ENCODE peak calls at places on chromosome 12, in five cellular contexts. One of them, this sample, is unnamed.

GRCh38 chr12:31246470-31246850 is 79.5 kb downstream of the SINHCAF start:
- DNase-seq in K562: no peak
- DNase-seq in HCT116: no peak
- DNase-seq in GM12878: no peak
- DNase-seq in SK-N-SH: no peak
- DNase-seq in this sample: peak

GRCh38 chr12:33628087-33628486 is 188.5 kb upstream of the SYT10 start:
- DNase-seq in K562: peak
- DNase-seq in GM12878: no peak
- DNase-seq in SK-N-SH: no peak
- DNase-seq in HCT116: no peak
- DNase-seq in this sample: peak

GRCh38 chr12:119574255-119574654 is 19.3 kb upstream of the TMEM233 start:
- DNase-seq in K562: no peak
- DNase-seq in SK-N-SH: no peak
- DNase-seq in HCT116: no peak
- DNase-seq in GM12878: no peak
- DNase-seq in this sample: no peak

GRCh38 chr12:130955238-130955816 is 1.6 kb downstream of the ADGRD1 start:
- DNase-seq in HCT116: no peak
- DNase-seq in SK-N-SH: no peak
- DNase-seq in GM12878: no peak
- DNase-seq in K562: no peak
- DNase-seq in this sample: no peak

GRCh38 chr12:100339071-100339470 is 17.8 kb upstream of the SLC17A8 start:
- DNase-seq in HCT116: no peak
- DNase-seq in GM12878: no peak
- DNase-seq in K562: no peak
- DNase-seq in SK-N-SH: no peak
- DNase-seq in this sample: no peak

GRCh38 chr12:16606936-16607335 is 974 bp upstream of the LMO3 start:
- DNase-seq in GM12878: no peak
- DNase-seq in HCT116: no peak
- DNase-seq in K562: no peak
- DNase-seq in SK-N-SH: no peak
- DNase-seq in this sample: no peak

GRCh38 chr12:117231750-117232149 is 41.5 kb upstream of the FBXO21 start:
- DNase-seq in GM12878: no peak
- DNase-seq in K562: peak
- DNase-seq in SK-N-SH: no peak
- DNase-seq in HCT116: peak
- DNase-seq in this sample: no peak

GRCh38 chr12:117907108-117907689 is 61.6 kb downstream of the KSR2 start:
- DNase-seq in GM12878: no peak
- DNase-seq in HCT116: no peak
- DNase-seq in K562: no peak
- DNase-seq in SK-N-SH: no peak
- DNase-seq in this sample: no peak

GRCh38 chr12:48061943-48062719 is 43.7 kb downstream of the SENP1 start:
- DNase-seq in GM12878: no peak
- DNase-seq in SK-N-SH: no peak
- DNase-seq in K562: no peak
- DNase-seq in HCT116: no peak
- DNase-seq in this sample: peak

GRCh38 chr12:98060421-98060820 is 455.0 kb upstream of the TMPO start:
- DNase-seq in K562: no peak
- DNase-seq in SK-N-SH: no peak
- DNase-seq in GM12878: no peak
- DNase-seq in HCT116: no peak
- DNase-seq in this sample: no peak

GRCh38 chr12:42859612-42860011 is 270.1 kb upstream of the PRICKLE1 start:
- DNase-seq in GM12878: no peak
- DNase-seq in HCT116: no peak
- DNase-seq in K562: no peak
- DNase-seq in SK-N-SH: no peak
- DNase-seq in this sample: no peak

GRCh38 chr12:88108021-88108420 is 33.9 kb downstream of the CEP290 start:
- DNase-seq in SK-N-SH: no peak
- DNase-seq in K562: no peak
- DNase-seq in HCT116: no peak
- DNase-seq in GM12878: no peak
- DNase-seq in this sample: no peak

GRCh38 chr12:63844391-63845341 is at the start of gene SRGAP1:
- DNase-seq in K562: peak
- DNase-seq in SK-N-SH: peak
- DNase-seq in GM12878: no peak
- DNase-seq in HCT116: no peak
- DNase-seq in this sample: peak

GRCh38 chr12:31756977-31757420 is 28.2 kb upstream of the AMN1 start:
- DNase-seq in HCT116: peak
- DNase-seq in K562: peak
- DNase-seq in SK-N-SH: no peak
- DNase-seq in GM12878: no peak
- DNase-seq in this sample: no peak

GRCh38 chr12:32106517-32107366 is at the start of gene BICD1:
- DNase-seq in HCT116: peak
- DNase-seq in GM12878: peak
- DNase-seq in K562: peak
- DNase-seq in SK-N-SH: peak
- DNase-seq in this sample: peak

DNA sequence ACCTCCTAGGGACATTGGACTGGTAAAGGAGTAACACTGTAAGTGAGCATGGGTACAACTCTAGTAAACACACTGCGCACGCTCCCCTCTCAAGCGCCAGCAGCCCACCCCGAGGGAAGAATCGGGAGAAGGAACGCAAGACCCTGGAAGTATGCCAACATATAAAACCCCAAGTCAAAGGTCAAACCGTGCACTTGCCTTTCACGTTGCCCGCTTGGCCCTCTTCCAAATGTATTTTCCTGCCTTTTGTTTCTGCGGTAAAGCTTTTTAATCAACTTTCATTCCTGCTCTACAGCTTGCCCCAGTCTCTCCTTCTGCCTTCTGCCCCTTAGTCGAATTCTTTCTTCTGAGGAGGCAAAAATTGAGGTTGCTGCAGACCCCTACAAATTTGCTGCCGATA is 17.6 kb upstream of the CHST11 start:
- DNase-seq in HCT116: no peak
- DNase-seq in GM12878: no peak
- DNase-seq in SK-N-SH: no peak
- DNase-seq in K562: no peak
- DNase-seq in this sample: no peak
- TF ChIP-seq JUND in HCT116: no peak
- TF ChIP-seq JUND in GM12878: no peak
- TF ChIP-seq JUND in SK-N-SH: no peak
- TF ChIP-seq JUND in K562: no peak
- TF ChIP-seq JUND in this sample: no peak

GRCh38 chr12:50589650-50590435 is 85.1 kb downstream of the DIP2B start:
- DNase-seq in HCT116: no peak
- DNase-seq in GM12878: no peak
- DNase-seq in SK-N-SH: no peak
- DNase-seq in K562: peak
- DNase-seq in this sample: no peak
- TF ChIP-seq JUND in HCT116: no peak
- TF ChIP-seq JUND in GM12878: no peak
- TF ChIP-seq JUND in SK-N-SH: peak
- TF ChIP-seq JUND in K562: peak
- TF ChIP-seq JUND in this sample: no peak

GRCh38 chr12:94458882-94459772 is 540 bp downstream of the CEP83 start:
- DNase-seq in GM12878: no peak
- DNase-seq in SK-N-SH: peak
- DNase-seq in K562: peak
- DNase-seq in HCT116: peak
- DNase-seq in this sample: peak
- TF ChIP-seq JUND in GM12878: no peak
- TF ChIP-seq JUND in SK-N-SH: no peak
- TF ChIP-seq JUND in K562: no peak
- TF ChIP-seq JUND in HCT116: no peak
- TF ChIP-seq JUND in this sample: no peak

DNA sequence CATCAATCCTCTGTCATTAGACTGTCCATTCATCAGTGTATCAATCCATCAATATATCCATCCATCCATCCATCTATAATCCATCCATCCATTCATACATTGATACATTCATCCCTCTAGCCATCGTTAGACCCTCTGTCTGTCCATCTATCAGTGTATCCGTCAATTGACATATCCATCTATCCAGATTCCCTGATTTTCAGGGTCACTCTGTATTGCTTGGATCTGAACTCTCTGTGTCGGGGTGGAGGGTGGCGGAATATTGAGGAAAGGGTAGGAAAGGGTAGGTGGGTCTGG is 17.1 kb downstream of the SDSL start:
- DNase-seq in SK-N-SH: no peak
- DNase-seq in K562: no peak
- DNase-seq in GM12878: no peak
- DNase-seq in HCT116: no peak
- DNase-seq in this sample: no peak
- TF ChIP-seq JUND in SK-N-SH: no peak
- TF ChIP-seq JUND in K562: no peak
- TF ChIP-seq JUND in GM12878: no peak
- TF ChIP-seq JUND in HCT116: no peak
- TF ChIP-seq JUND in this sample: no peak

GRCh38 chr12:113424915-113425823 is 3.0 kb downstream of the SDSL start:
- DNase-seq in GM12878: no peak
- DNase-seq in K562: peak
- DNase-seq in SK-N-SH: peak
- DNase-seq in HCT116: no peak
- DNase-seq in this sample: peak
- TF ChIP-seq JUND in GM12878: no peak
- TF ChIP-seq JUND in K562: no peak
- TF ChIP-seq JUND in SK-N-SH: no peak
- TF ChIP-seq JUND in HCT116: no peak
- TF ChIP-seq JUND in this sample: no peak

GRCh38 chr12:124432376-124432775 is 135.0 kb downstream of the NCOR2 start:
- DNase-seq in K562: no peak
- DNase-seq in HCT116: no peak
- DNase-seq in GM12878: no peak
- DNase-seq in SK-N-SH: no peak
- DNase-seq in this sample: no peak
- TF ChIP-seq JUND in K562: no peak
- TF ChIP-seq JUND in HCT116: no peak
- TF ChIP-seq JUND in GM12878: no peak
- TF ChIP-seq JUND in SK-N-SH: no peak
- TF ChIP-seq JUND in this sample: no peak

GRCh38 chr12:61348871-61349270 is 911.3 kb upstream of the USP15 start:
- DNase-seq in SK-N-SH: no peak
- DNase-seq in GM12878: no peak
- DNase-seq in HCT116: no peak
- DNase-seq in K562: no peak
- DNase-seq in this sample: no peak
- TF ChIP-seq JUND in SK-N-SH: no peak
- TF ChIP-seq JUND in GM12878: no peak
- TF ChIP-seq JUND in HCT116: no peak
- TF ChIP-seq JUND in K562: no peak
- TF ChIP-seq JUND in this sample: no peak

DNA sequence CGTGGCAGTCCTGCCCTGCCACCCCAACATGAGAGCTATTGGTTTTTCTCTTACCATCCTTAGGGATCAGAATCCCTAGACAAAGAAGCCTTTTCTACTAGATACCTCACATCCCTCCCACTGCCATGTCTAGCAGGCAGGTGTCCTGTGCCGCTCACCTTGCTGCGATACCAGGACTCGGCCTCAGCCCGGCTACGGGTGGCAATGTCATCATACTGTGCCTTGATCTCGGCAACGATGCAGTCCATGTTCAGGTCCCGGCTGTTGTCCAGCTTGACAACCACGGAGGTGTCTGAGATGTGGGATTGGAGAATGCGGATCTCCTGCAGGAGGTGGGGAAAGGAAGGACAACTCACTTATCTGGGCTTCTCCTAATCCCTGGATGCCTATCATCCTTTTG is 4.5 kb downstream of the KRT83 start:
- DNase-seq in K562: no peak
- DNase-seq in GM12878: no peak
- DNase-seq in SK-N-SH: no peak
- DNase-seq in HCT116: no peak
- DNase-seq in this sample: no peak
- TF ChIP-seq JUND in K562: no peak
- TF ChIP-seq JUND in GM12878: no peak
- TF ChIP-seq JUND in SK-N-SH: no peak
- TF ChIP-seq JUND in HCT116: no peak
- TF ChIP-seq JUND in this sample: no peak

DNA sequence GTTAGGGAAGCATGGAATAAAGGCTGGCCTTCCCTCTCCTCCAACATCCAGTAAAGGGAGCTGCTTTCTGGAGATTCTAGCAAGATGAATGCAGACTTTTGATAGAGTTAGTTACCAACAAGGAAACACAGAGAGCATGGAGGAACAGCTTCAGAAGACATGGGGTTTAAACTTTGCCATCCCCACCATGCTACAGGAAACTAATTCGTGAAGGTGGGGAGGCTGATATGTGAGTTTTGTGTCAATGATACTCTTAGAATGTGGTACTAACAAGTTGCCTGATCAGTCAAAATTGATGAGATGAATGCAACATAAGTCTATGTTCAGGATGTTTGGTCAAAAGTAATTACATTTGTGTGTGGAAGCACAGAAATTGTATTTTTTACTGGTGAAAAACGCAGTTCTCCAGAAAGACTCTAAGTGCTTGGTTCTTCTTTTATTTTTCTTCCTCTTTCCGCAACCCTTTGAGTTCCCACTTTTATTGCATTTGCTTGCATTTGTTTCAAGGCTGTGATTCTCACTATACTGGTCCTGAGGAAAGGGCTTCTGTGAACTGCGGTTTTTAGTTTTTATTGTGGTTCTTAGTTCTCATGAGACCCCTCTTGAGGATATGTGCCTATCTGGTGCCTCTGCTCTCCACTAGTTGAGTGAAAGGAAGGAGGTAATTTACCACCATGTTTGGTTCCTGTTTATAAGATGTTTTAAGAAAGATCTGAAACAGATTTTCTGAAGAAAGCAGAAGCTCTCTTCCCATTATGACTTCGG is at the start of gene CLEC4A:
- DNase-seq in GM12878: no peak
- DNase-seq in K562: no peak
- DNase-seq in HCT116: no peak
- DNase-seq in SK-N-SH: no peak
- DNase-seq in this sample: no peak
- TF ChIP-seq JUND in GM12878: no peak
- TF ChIP-seq JUND in K562: no peak
- TF ChIP-seq JUND in HCT116: no peak
- TF ChIP-seq JUND in SK-N-SH: no peak
- TF ChIP-seq JUND in this sample: no peak

GRCh38 chr12:11998944-11999315 is 71.8 kb upstream of the BCL2L14 start:
- DNase-seq in SK-N-SH: no peak
- DNase-seq in K562: no peak
- DNase-seq in GM12878: no peak
- DNase-seq in HCT116: no peak
- DNase-seq in this sample: no peak
- TF ChIP-seq JUND in SK-N-SH: no peak
- TF ChIP-seq JUND in K562: no peak
- TF ChIP-seq JUND in GM12878: no peak
- TF ChIP-seq JUND in HCT116: no peak
- TF ChIP-seq JUND in this sample: no peak

This sample was measured in T47D.